ENCODE peak calls at places on chromosomes 3 and 15, in six cellular contexts. E is endothelial cell of umbilical vein, L is H1, C is stomach, K is transverse colon, F is sigmoid colon. O is an unnamed sample.
A peak's percentile ranks its signal among the peaks of the same experiment; 100 is the strongest.

GRCh38 chr3:183468424-183468823 is 40.0 kb upstream of the MCF2L2 start:
- DNase-seq in C (no peak), K (no peak), F (no peak), L (no peak), E (no peak), O (no peak)

GRCh38 chr3:114758828-114759709 is 388.0 kb downstream of the ZBTB20 start:
- DNase-seq in C (no peak), F (no peak), K (no peak), E (no peak), L (no peak), O (no peak)

GRCh38 chr3:47428585-47429145 is 47.1 kb downstream of the SCAP start:
- DNase-seq in C (no peak), L (no peak), E (no peak), F (no peak), K (no peak), O (no peak)

GRCh38 chr3:13459605-13460340 is 20.3 kb upstream of the HDAC11 start:
- DNase-seq in K (no peak), E (no peak), F (no peak), L (no peak), C (no peak), O (peak; percentile 41)

GRCh38 chr3:94360982-94361381 is 298.1 kb downstream of the NSUN3 start:
- DNase-seq in L (no peak), K (peak; percentile 57), E (no peak), C (peak; percentile 71), F (peak; percentile 87), O (no peak)

GRCh38 chr15:64807051-64807749 is 18.2 kb downstream of the PIF1 start:
- DNase-seq in F (peak; percentile 86), L (no peak), K (no peak), C (no peak), E (no peak), O (peak; percentile 59)

GRCh38 chr3:24958910-24959447 is 464.3 kb upstream of the THRB start:
- DNase-seq in L (no peak), E (no peak), K (no peak), C (no peak), F (no peak), O (no peak)

GRCh38 chr3:115670911-115671310 is 47.6 kb downstream of the GAP43 start:
- DNase-seq in F (no peak), E (no peak), K (no peak), L (no peak), C (no peak), O (no peak)

GRCh38 chr3:99895706-99896441 is 78.2 kb downstream of the CMSS1 start:
- DNase-seq in E (peak; percentile 85), F (no peak), L (no peak), C (no peak), K (no peak), O (no peak)

GRCh38 chr3:62529230-62529629 is 155.9 kb upstream of the FEZF2 start:
- DNase-seq in K (peak; percentile 26), F (no peak), E (peak; percentile 22), L (peak; percentile 15), C (peak; percentile 31), O (no peak)

GRCh38 chr3:190696777-190697501 is 165.6 kb downstream of the GMNC start:
- DNase-seq in L (no peak), C (no peak), K (no peak), E (peak; percentile 37), F (no peak), O (no peak)

GRCh38 chr3:72892870-72893269 is 5.0 kb downstream of the GXYLT2 start:
- DNase-seq in C (no peak), K (no peak), E (no peak), F (no peak), L (peak; percentile 10), O (no peak)

GRCh38 chr15:39232512-39232911 is 348.4 kb upstream of the THBS1 start:
- DNase-seq in K (no peak), E (no peak), F (no peak), L (no peak), C (no peak), O (no peak)

GRCh38 chr3:141076026-141076797 is 25.1 kb downstream of the SPSB4 start:
- DNase-seq in F (peak; percentile 60), K (no peak), L (no peak), C (peak; percentile 35), E (no peak), O (no peak)

GRCh38 chr15:69059170-69059943 is 44.9 kb downstream of the NOX5 start:
- DNase-seq in C (peak; percentile 92), E (peak; percentile 78), F (peak; percentile 90), K (peak; percentile 89), L (peak; percentile 73), O (peak; percentile 90)

GRCh38 chr15:61049003-61049402 is 180.1 kb downstream of the RORA start:
- DNase-seq in L (no peak), E (no peak), K (no peak), F (no peak), C (no peak), O (no peak)

GRCh38 chr3:15542641-15543040 is 21.1 kb upstream of the COLQ start:
- DNase-seq in C (no peak), K (no peak), E (peak; percentile 53), L (no peak), F (no peak), O (no peak)

GRCh38 chr3:183515968-183516851 is 39.3 kb downstream of the KLHL6 start:
- DNase-seq in L (no peak), F (no peak), K (peak; percentile 59), E (no peak), C (no peak), O (no peak)

GRCh38 chr15:68725736-68726135 is 95.0 kb downstream of the ANP32A start:
- DNase-seq in E (no peak), K (peak; percentile 40), F (peak; percentile 88), C (peak; percentile 32), L (no peak), O (no peak)

GRCh38 chr15:83112233-83112958 is 5.0 kb downstream of the TM6SF1 start:
- DNase-seq in C (no peak), L (no peak), F (no peak), E (peak; percentile 96), K (no peak), O (no peak)

GRCh38 chr3:113291572-113291971 is 80.2 kb downstream of the BOC start:
- DNase-seq in F (no peak), E (no peak), C (no peak), L (no peak), K (no peak), O (no peak)

GRCh38 chr15:98800437-98801233 is 152.3 kb downstream of the IGF1R start:
- DNase-seq in F (peak; percentile 71), C (peak; percentile 48), K (peak; percentile 47), E (peak; percentile 98), L (peak; percentile 74), O (no peak)

GRCh38 chr3:124860599-124860998 is 26.6 kb downstream of the ITGB5 start:
- DNase-seq in C (peak; percentile 46), F (peak; percentile 93), L (no peak), K (peak; percentile 58), E (peak; percentile 89), O (no peak)

GRCh38 chr3:50340404-50341329 is at the start of gene RASSF1:
- DNase-seq in L (no peak), K (peak; percentile 80), F (peak; percentile 92), E (no peak), C (peak; percentile 79), O (peak; percentile 96)

GRCh38 chr15:65233651-65234050 is 22.4 kb upstream of the CILP start:
- DNase-seq in K (no peak), L (no peak), F (no peak), C (no peak), E (no peak), O (no peak)

DNA sequence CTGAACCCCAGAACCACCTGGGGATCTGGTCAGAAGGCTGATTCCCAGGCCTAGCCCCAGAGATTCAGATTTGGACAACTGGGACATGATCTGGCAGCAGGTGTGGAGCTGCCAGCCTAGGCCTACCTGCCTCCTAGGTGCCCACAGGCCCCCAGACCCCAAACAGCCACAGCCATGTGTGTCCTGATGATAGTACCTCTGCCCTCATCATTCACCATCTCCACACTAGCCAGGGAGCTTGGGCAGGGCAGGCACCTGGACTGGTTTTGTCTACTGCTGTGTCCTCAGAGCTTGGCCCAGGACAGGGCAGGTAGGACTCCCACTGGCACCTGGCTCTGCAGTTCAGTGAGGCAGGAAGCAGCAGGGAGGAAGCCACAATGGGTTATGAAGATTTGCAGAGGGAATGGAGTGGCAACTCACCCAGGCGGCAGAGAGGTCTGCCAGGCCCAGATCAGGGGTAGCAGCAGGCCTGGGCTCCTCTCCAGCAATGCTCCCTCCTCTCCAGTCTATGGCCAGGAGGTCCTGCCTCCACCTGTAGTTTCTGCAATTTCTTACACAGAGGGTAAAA is 34.8 kb downstream of the HMCES start:
- DNase-seq in L (no peak), E (no peak), C (no peak), K (peak; percentile 31), F (no peak), O (no peak)
- TF ChIP-seq POLR2AphosphoS5 in L (peak; percentile 98), E (peak; percentile 6), C (peak; percentile 34), K (peak; percentile 12), F (peak; percentile 35), O (peak; percentile 60)

GRCh38 chr3:176513604-176514003 is 683.7 kb downstream of the TBL1XR1 start:
- DNase-seq in C (no peak), K (no peak), E (no peak), L (no peak), F (no peak), O (no peak)

GRCh38 chr3:176514297-176514696 is 683.0 kb downstream of the TBL1XR1 start:
- DNase-seq in C (no peak), L (peak; percentile 47), F (no peak), K (no peak), E (peak; percentile 73), O (no peak)

GRCh38 chr3:176512037-176512436 is 685.2 kb downstream of the TBL1XR1 start:
- DNase-seq in K (no peak), E (no peak), C (no peak), L (no peak), F (no peak), O (no peak)

GRCh38 chr3:176505878-176506621 is 691.2 kb downstream of the TBL1XR1 start:
- DNase-seq in L (peak; percentile 97), C (no peak), E (no peak), F (no peak), K (no peak), O (no peak)

GRCh38 chr3:176510097-176510496 is 687.2 kb downstream of the TBL1XR1 start:
- DNase-seq in C (no peak), K (no peak), L (no peak), E (no peak), F (no peak), O (no peak)
- H3K9me3 ChIP-seq in C (peaks cover 41% of the 10 kb centered on the region), K (peaks cover 19% of the 10 kb centered on the region), L (peaks cover 32% of the 10 kb centered on the region), E (no peaks in the 10 kb centered on the region), F (peaks cover 27% of the 10 kb centered on the region), O (peaks cover 39% of the 10 kb centered on the region)

GRCh38 chr3:169264711-169265110 is 398.8 kb downstream of the MECOM start:
- DNase-seq in K (peak; percentile 66), E (peak; percentile 88), L (no peak), C (peak; percentile 70), F (no peak), O (no peak)
- TF ChIP-seq POLR2AphosphoS5 in K (no peak), E (no peak), L (no peak), C (no peak), F (no peak), O (no peak)

DNA sequence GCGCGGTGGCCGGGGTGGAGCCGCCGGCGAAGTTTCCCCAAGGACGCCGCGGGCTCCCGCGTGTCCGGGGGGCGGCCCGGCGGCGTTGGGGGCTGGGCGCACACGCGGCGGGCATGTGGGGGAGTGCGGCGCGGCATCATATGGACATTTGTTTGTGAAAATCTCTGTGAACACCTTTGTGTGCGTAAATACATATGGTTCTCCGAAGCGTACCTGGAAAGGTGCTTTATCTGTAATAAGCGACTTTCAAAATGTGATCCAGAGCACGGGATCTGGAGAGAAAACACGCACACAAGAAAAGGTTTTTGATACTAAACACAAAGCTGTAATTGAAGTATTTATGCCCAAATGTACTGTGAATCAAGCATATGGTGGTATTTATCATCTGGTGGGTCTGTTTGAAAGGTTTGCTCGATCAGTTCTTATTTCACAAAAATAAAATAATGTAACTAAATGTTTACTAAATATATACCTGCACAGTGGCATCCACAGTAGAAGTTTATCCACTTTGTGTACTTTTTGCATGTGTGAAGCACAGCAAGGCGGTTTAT is 727 bp upstream of the TBL1XR1 start:
- DNase-seq in C (no peak), K (no peak), L (no peak), F (no peak), E (peak; percentile 58), O (no peak)
- H3K9me3 ChIP-seq in C (no peaks in the 10 kb centered on the region), K (no peaks in the 10 kb centered on the region), L (no peaks in the 10 kb centered on the region), F (no peaks in the 10 kb centered on the region), E (no peaks in the 10 kb centered on the region), O (no peaks in the 10 kb centered on the region)

O was measured in spleen.